ENCODE peak calls at places on chromosomes 5 and 9, in seven cellular contexts. P, G, A, T, Z, X and E are unnamed samples.

GRCh38 chr5:90982576-90982975 is 400.5 kb downstream of the ARRDC3 start:
- DNase-seq in P (no peak), G (peak), A (no peak), T (no peak), Z (no peak), X (no peak), E (no peak)

GRCh38 chr5:163914911-163915310 is 409.5 kb downstream of the MAT2B start:
- DNase-seq in P (no peak), G (no peak), A (no peak), T (no peak), Z (no peak), X (no peak), E (no peak)

GRCh38 chr5:56838409-56839039 is 23.2 kb downstream of the MAP3K1 start:
- DNase-seq in P (no peak), G (peak), A (no peak), T (no peak), Z (peak), X (no peak), E (no peak)

GRCh38 chr9:98356953-98357352 is 101.5 kb upstream of the TBC1D2 start:
- DNase-seq in P (no peak), G (peak), A (no peak), T (no peak), Z (peak), X (no peak), E (no peak)

GRCh38 chr5:16484081-16484480 is 18.5 kb upstream of the ZNF622 start:
- DNase-seq in P (no peak), G (no peak), A (no peak), T (no peak), Z (no peak), X (no peak), E (no peak)

GRCh38 chr5:103840600-103840999 is 278.0 kb upstream of the NUDT12 start:
- DNase-seq in P (no peak), G (no peak), A (no peak), T (no peak), Z (peak), X (no peak), E (no peak)

GRCh38 chr5:53557386-53557785 is 3.1 kb upstream of the NDUFS4 start:
- DNase-seq in P (no peak), G (peak), A (no peak), T (no peak), Z (peak), X (no peak), E (no peak)

GRCh38 chr5:96687812-96688453 is 25.8 kb downstream of the CAST start:
- DNase-seq in P (no peak), G (peak), A (no peak), T (no peak), Z (peak), X (no peak), E (no peak)

GRCh38 chr9:91211414-91211813 is 150.3 kb downstream of the AUH start:
- DNase-seq in P (no peak), G (no peak), A (no peak), T (no peak), Z (no peak), X (no peak), E (no peak)

GRCh38 chr5:41891066-41891707 is 13.0 kb upstream of the RIMOC1 start:
- DNase-seq in P (no peak), G (no peak), A (no peak), T (no peak), Z (no peak), X (no peak), E (no peak)

GRCh38 chr5:127878174-127878750 is 175.1 kb downstream of the CCDC192 start:
- DNase-seq in P (peak), G (peak), A (no peak), T (no peak), Z (peak), X (no peak), E (no peak)

GRCh38 chr5:36599986-36600779 is 6.2 kb upstream of the SLC1A3 start:
- DNase-seq in P (no peak), G (peak), A (no peak), T (no peak), Z (peak), X (no peak), E (no peak)

GRCh38 chr9:136328011-136328621 is 777 bp downstream of the GPSM1 start:
- DNase-seq in P (peak), G (no peak), A (no peak), T (no peak), Z (peak), X (no peak), E (no peak)

GRCh38 chr5:112960316-112960715 is 16.3 kb upstream of the DCP2 start:
- DNase-seq in P (no peak), G (no peak), A (no peak), T (no peak), Z (no peak), X (no peak), E (no peak)

GRCh38 chr9:1429328-1429727 is 379.2 kb downstream of the DMRT2 start:
- DNase-seq in P (no peak), G (peak), A (no peak), T (no peak), Z (peak), X (no peak), E (no peak)

GRCh38 chr9:69155341-69156030 is 18.6 kb upstream of the TJP2 start:
- DNase-seq in P (no peak), G (no peak), A (no peak), T (no peak), Z (peak), X (no peak), E (no peak)

GRCh38 chr9:135081264-135081660 is 6.2 kb upstream of the OLFM1 start:
- DNase-seq in P (no peak), G (no peak), A (peak), T (no peak), Z (no peak), X (no peak), E (no peak)

GRCh38 chr5:33118761-33119415 is 321.9 kb upstream of the TARS1 start:
- DNase-seq in P (no peak), G (no peak), A (no peak), T (no peak), Z (peak), X (no peak), E (no peak)

GRCh38 chr9:16100596-16101091 is 547.8 kb downstream of the CCDC171 start:
- DNase-seq in P (no peak), G (peak), A (no peak), T (no peak), Z (no peak), X (no peak), E (no peak)

GRCh38 chr5:123209163-123210013 is 120.3 kb downstream of the PRDM6 start:
- DNase-seq in P (no peak), G (peak), A (no peak), T (no peak), Z (peak), X (no peak), E (no peak)

GRCh38 chr5:179285236-179285635 is 60.0 kb downstream of the ADAMTS2 start:
- DNase-seq in P (no peak), G (peak), A (peak), T (no peak), Z (no peak), X (no peak), E (no peak)

GRCh38 chr9:4780651-4781050 is 12.1 kb upstream of the RCL1 start:
- DNase-seq in P (no peak), G (no peak), A (no peak), T (no peak), Z (no peak), X (no peak), E (no peak)

GRCh38 chr5:142385194-142385593 is 60.4 kb upstream of the SPRY4 start:
- DNase-seq in P (no peak), G (peak), A (peak), T (no peak), Z (peak), X (no peak), E (no peak)